ENCODE peak calls at places on chromosomes 13 and 19, in six cellular contexts. G, J, X, W, Z and M are unnamed samples.

GRCh38 chr13:79485014-79485441 is 4.1 kb downstream of the NDFIP2 start:
- DNase-seq in X (peak), G (peak), J (no peak), W (peak), Z (peak), M (no peak)

GRCh38 chr19:1970003-1970805 is 29.2 kb downstream of the CSNK1G2 start:
- DNase-seq in W (no peak), X (no peak), J (no peak), Z (no peak), G (peak), M (no peak)

GRCh38 chr13:97306646-97307045 is 84.5 kb downstream of the MBNL2 start:
- DNase-seq in W (no peak), J (no peak), Z (peak), G (peak), X (peak), M (no peak)

GRCh38 chr13:78376033-78376432 is 227.3 kb downstream of the POU4F1 start:
- DNase-seq in J (no peak), W (no peak), G (no peak), Z (no peak), X (no peak), M (no peak)

GRCh38 chr13:31793246-31793645 is 53.9 kb downstream of the RXFP2 start:
- DNase-seq in G (peak), J (no peak), W (no peak), X (no peak), Z (peak), M (no peak)

GRCh38 chr13:39955560-39955959 is 300.1 kb downstream of the COG6 start:
- DNase-seq in G (no peak), Z (no peak), X (no peak), W (no peak), J (no peak), M (no peak)

GRCh38 chr19:38064661-38065425 is 157.8 kb downstream of the SIPA1L3 start:
- DNase-seq in G (no peak), J (no peak), X (no peak), Z (no peak), W (no peak), M (no peak)

GRCh38 chr13:20847298-20847697 is 55.2 kb downstream of the XPO4 start:
- DNase-seq in J (no peak), W (no peak), X (peak), Z (peak), G (peak), M (no peak)

GRCh38 chr13:100707818-100708740 is 33.5 kb upstream of the TMTC4 start:
- DNase-seq in J (no peak), X (peak), W (no peak), G (peak), Z (no peak), M (no peak)

GRCh38 chr19:15315101-15315500 is 17.2 kb downstream of the BRD4 start:
- DNase-seq in Z (no peak), W (no peak), G (no peak), J (no peak), X (no peak), M (no peak)

GRCh38 chr19:48968179-48968661 is 3.1 kb downstream of the FTL start:
- DNase-seq in J (no peak), X (peak), Z (no peak), W (peak), G (no peak), M (no peak)

GRCh38 chr13:89514534-89515312 is 1832.8 kb upstream of the MIR17HG start:
- DNase-seq in X (peak), W (peak), G (peak), Z (peak), J (no peak), M (no peak)

GRCh38 chr13:32330438-32330837 is 15.1 kb downstream of the BRCA2 start:
- DNase-seq in X (peak), J (no peak), W (no peak), G (peak), Z (peak), M (no peak)

GRCh38 chr13:41822560-41822959 is 138.3 kb downstream of the VWA8 start:
- DNase-seq in Z (no peak), J (no peak), G (no peak), W (no peak), X (no peak), M (no peak)

GRCh38 chr19:48510421-48511268 is 990 bp downstream of the LMTK3 start:
- DNase-seq in G (peak), Z (peak), X (peak), W (no peak), J (no peak), M (peak)

GRCh38 chr19:51724543-51724942 is 752 bp upstream of the HAS1 start:
- DNase-seq in X (peak), J (no peak), G (no peak), W (no peak), Z (peak), M (no peak)

GRCh38 chr19:33186431-33186830 is 7.7 kb upstream of the LRP3 start:
- DNase-seq in J (no peak), W (no peak), X (no peak), Z (no peak), G (no peak), M (no peak)

GRCh38 chr19:16541526-16542044 is 652 bp downstream of the CHERP start:
- DNase-seq in G (no peak), Z (peak), X (peak), W (no peak), J (no peak), M (peak)

GRCh38 chr19:18393836-18394235 is 3.6 kb downstream of the LRRC25 start:
- DNase-seq in J (peak), W (no peak), Z (no peak), G (no peak), X (peak), M (no peak)

GRCh38 chr19:3479177-3479818 is 1.0 kb downstream of the SMIM24 start:
- DNase-seq in W (no peak), X (no peak), Z (no peak), G (no peak), J (no peak), M (no peak)

GRCh38 chr13:23621316-23621645 is 51.1 kb downstream of the TNFRSF19 start:
- DNase-seq in J (no peak), X (no peak), Z (peak), W (peak), G (peak), M (no peak)

GRCh38 chr19:40091205-40092129 is 724 bp upstream of the ZNF780A start:
- DNase-seq in Z (no peak), J (no peak), X (no peak), G (no peak), W (no peak), M (no peak)

GRCh38 chr13:45199716-45200115 is 1.1 kb downstream of the KCTD4 start:
- DNase-seq in G (no peak), W (no peak), X (no peak), Z (no peak), J (no peak), M (no peak)

GRCh38 chr13:40017662-40018262 is 362.3 kb downstream of the COG6 start:
- DNase-seq in X (no peak), J (no peak), W (no peak), Z (no peak), G (no peak), M (no peak)

GRCh38 chr13:86584301-86584700 is 785.1 kb upstream of the SLITRK6 start:
- DNase-seq in X (no peak), G (peak), J (no peak), W (no peak), Z (no peak), M (no peak)

GRCh38 chr19:926595-927043 is 784 bp downstream of the ARID3A start:
- DNase-seq in G (no peak), X (peak), W (no peak), Z (peak), J (peak), M (no peak)

GRCh38 chr13:33270906-33271538 is 14.5 kb downstream of the STARD13 start:
- DNase-seq in Z (peak), J (no peak), X (peak), W (no peak), G (no peak), M (no peak)

GRCh38 chr19:46697142-46697960 is 19.6 kb downstream of the PRKD2 start:
- DNase-seq in X (peak), Z (peak), J (peak), G (peak), W (peak), M (no peak)

GRCh38 chr13:59424661-59425060 is 739.1 kb downstream of the DIAPH3 start:
- DNase-seq in X (peak), Z (peak), W (no peak), J (no peak), G (peak), M (no peak)

GRCh38 chr13:62678039-62678438 is 1262.4 kb upstream of the PCDH20 start:
- DNase-seq in Z (no peak), G (no peak), J (no peak), W (no peak), X (no peak), M (no peak)

DNA sequence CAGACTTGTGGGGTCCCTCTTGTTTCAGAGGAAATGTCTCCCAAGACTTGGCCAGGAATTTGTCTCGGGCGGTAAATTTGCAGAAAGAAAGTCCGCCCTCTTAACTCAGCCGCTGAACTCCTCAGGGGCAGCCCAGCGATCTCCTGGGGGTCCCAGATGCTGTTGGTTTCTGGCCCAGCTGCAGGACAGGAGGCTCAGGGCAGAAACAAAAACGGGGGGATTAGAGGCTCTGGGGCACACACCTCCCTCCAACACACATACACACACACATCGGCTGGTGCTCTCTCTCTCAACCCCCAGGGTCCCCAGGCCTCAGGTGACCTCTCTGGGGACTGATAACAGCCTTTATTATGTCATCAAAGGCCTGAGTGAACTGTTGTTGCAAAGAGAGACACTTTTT is 7.1 kb downstream of the ARHGEF18 start:
- DNase-seq in X (no peak), J (no peak), W (no peak), Z (no peak), G (no peak), M (no peak)
- H3K4me3 ChIP-seq in X (no peak), J (no peak), W (no peak), Z (no peak), G (no peak), M (no peak)

DNA sequence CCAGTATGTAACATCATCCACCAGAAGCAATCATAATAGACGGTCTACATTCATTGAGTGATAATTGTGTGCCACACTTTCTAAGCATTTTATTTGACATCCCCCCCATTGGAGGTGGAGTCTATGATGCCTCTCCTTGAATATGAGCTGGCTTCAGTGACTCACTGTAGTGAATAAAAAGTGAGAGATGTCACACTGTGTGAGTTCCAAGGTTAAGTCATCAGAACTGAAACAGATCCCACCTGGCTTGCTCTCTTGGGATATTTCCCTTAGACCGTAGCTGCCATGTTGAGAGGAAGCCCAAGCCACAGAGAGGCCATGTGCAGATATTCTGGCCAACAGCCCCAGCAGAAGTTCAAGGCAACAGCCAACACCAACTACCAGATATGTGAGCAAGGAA is 12.6 kb downstream of the RTBDN start:
- DNase-seq in X (no peak), G (no peak), J (no peak), W (no peak), Z (no peak), M (no peak)
- H3K4me3 ChIP-seq in X (no peak), G (no peak), J (no peak), W (no peak), Z (no peak), M (no peak)

GRCh38 chr19:34926361-34926684 is 380 bp upstream of the ZNF30 start:
- DNase-seq in W (no peak), X (no peak), J (no peak), Z (no peak), G (no peak), M (no peak)
- H3K4me3 ChIP-seq in W (peak), X (peak), J (peak), Z (no peak), G (peak), M (peak)

DNA sequence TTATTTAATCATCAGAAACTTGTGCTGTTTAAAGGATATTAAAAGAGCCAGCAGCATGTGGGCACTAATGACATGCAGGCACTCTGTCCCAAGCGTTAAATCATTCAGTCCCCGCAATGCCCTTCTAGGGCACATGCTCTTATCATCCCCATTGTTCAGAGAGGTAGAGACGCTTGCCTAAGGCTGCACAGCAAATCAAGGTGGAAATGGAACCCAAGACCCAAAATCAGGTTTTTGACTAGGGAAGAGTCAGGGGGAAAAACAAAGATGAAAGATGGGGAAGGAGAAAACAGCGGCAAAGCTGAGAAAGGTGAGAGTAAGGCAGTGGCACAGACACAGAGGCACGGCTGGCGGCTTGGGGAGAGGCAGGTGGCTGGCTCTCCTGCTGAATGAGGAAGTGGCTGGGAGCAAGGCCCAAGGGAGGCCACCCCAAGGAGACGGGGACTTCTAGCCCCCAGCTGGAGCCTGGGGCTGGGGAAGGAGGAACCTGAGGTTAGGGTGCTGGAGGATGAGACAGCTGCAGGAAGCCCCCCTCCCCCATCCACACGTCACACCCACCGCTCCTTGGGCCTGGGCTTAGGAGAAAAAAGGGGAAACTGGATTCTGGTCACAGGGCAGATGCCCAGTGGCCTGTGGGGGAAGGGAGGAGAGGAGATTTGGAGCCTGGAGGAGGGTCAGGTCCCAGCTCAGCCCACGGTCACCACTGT is 1.0 kb upstream of the TYROBP start:
- DNase-seq in J (peak), G (no peak), W (no peak), Z (no peak), X (no peak), M (peak)
- H3K4me3 ChIP-seq in J (peak), G (no peak), W (no peak), Z (no peak), X (no peak), M (no peak)